ENCODE peak calls at places on chromosome 7, in eight cellular contexts. J is astrocyte, V is BE2C, W is thoracic aorta, S is PC-3, Q is heart right ventricle, D is AG04449, C is sigmoid colon. N is an unnamed sample.

GRCh38 chr7:149880871-149881301 is 7.1 kb downstream of the ATP6V0E2 start:
- DNase-seq in J (no peak), V (no peak), W (no peak), S (no peak), Q (no peak), D (no peak), C (peak), N (no peak)

GRCh38 chr7:139396323-139396951 is 36.7 kb downstream of the LUC7L2 start:
- DNase-seq in J (peak), V (no peak), W (no peak), S (peak), Q (no peak), D (no peak), C (no peak), N (no peak)

GRCh38 chr7:33841658-33842057 is 63.7 kb upstream of the BMPER start:
- DNase-seq in J (no peak), V (no peak), W (no peak), S (peak), Q (no peak), D (no peak), C (peak), N (peak)

GRCh38 chr7:5420841-5421625 is 2.6 kb downstream of the TNRC18 start:
- DNase-seq in J (no peak), V (no peak), W (no peak), S (no peak), Q (no peak), D (no peak), C (no peak), N (no peak)

GRCh38 chr7:135653285-135654080 is 8.8 kb upstream of the STMP1 start:
- DNase-seq in J (peak), V (no peak), W (no peak), S (no peak), Q (no peak), D (no peak), C (no peak), N (no peak)

GRCh38 chr7:4151926-4152549 is 530.1 kb upstream of the FOXK1 start:
- DNase-seq in J (no peak), V (no peak), W (no peak), S (peak), Q (no peak), D (no peak), C (peak), N (no peak)

GRCh38 chr7:102306916-102307677 is 20.4 kb downstream of the SH2B2 start:
- DNase-seq in J (peak), V (peak), W (no peak), S (peak), Q (peak), D (no peak), C (no peak), N (peak)

GRCh38 chr7:94351703-94352102 is 43.0 kb upstream of the COL1A2 start:
- DNase-seq in J (no peak), V (no peak), W (no peak), S (no peak), Q (no peak), D (no peak), C (no peak), N (no peak)

GRCh38 chr7:80128918-80129317 is 5.7 kb upstream of the GNAI1 start:
- DNase-seq in J (no peak), V (no peak), W (no peak), S (no peak), Q (no peak), D (no peak), C (no peak), N (no peak)

GRCh38 chr7:106176414-106177294 is 64.5 kb upstream of the SYPL1 start:
- DNase-seq in J (peak), V (peak), W (peak), S (peak), Q (peak), D (no peak), C (peak), N (peak)

GRCh38 chr7:29230871-29231345 is 36.3 kb downstream of the CHN2 start:
- DNase-seq in J (no peak), V (no peak), W (no peak), S (peak), Q (no peak), D (no peak), C (no peak), N (no peak)

GRCh38 chr7:120931243-120931642 is 19.3 kb upstream of the ING3 start:
- DNase-seq in J (no peak), V (no peak), W (no peak), S (peak), Q (no peak), D (no peak), C (no peak), N (no peak)

GRCh38 chr7:36165059-36165458 is 12.0 kb downstream of the EEPD1 start:
- DNase-seq in J (peak), V (no peak), W (no peak), S (no peak), Q (no peak), D (peak), C (no peak), N (peak)

GRCh38 chr7:95491634-95492314 is 6.0 kb downstream of the ASB4 start:
- DNase-seq in J (peak), V (no peak), W (no peak), S (peak), Q (no peak), D (no peak), C (no peak), N (no peak)

GRCh38 chr7:55066479-55066878 is 47.7 kb downstream of the EGFR start:
- DNase-seq in J (no peak), V (no peak), W (no peak), S (no peak), Q (no peak), D (no peak), C (no peak), N (peak)

GRCh38 chr7:26472971-26473370 is 181.3 kb downstream of the SNX10 start:
- DNase-seq in J (no peak), V (no peak), W (no peak), S (no peak), Q (no peak), D (no peak), C (no peak), N (no peak)

GRCh38 chr7:41889040-41889439 is 186.2 kb upstream of the INHBA start:
- DNase-seq in J (no peak), V (no peak), W (no peak), S (no peak), Q (no peak), D (no peak), C (no peak), N (no peak)
- TF ChIP-seq CTCF in J (no peak), V (no peak), W (no peak), S (no peak), Q (no peak), D (no peak), C (no peak), N (no peak)

DNA sequence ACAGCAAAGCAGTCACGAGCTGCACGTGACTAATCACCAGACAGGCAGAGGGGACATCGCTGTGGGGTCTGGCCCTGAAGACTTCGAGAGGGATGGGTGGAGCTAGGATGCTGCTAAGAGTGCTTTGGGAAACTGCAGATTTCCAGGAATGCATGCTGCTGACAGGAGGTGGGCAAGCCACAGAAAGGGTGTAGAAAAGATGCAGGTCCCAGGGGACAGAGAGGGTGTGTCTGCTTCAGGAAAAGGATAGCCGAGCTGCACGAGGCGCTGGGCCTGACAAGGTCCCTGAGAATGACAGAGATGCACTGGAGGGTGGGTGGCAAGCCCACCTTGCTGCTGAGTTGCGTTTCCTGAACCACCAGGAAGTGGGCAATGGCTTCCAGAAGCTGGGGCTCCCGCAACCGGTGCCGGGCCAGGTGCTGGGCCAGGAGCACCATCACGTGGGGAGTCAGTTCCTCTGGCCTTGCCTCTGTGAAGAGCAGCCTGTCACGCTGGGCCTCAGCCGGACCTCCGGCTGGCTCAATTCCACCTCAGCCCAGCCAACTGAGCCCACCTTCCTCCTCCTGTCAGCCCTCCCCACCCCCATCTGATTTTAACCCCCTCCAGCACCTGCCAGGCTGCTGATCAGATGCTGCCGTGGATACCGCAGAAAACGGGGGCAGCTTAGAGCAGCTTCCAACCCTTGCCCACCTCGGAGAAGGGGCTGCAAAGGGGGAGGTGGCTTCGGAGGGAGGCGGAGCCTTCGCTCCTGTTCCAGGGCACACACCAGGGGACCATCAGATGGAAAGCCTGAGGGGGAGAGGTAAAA is 2.2 kb downstream of the FASTK start:
- DNase-seq in J (no peak), V (peak), W (no peak), S (no peak), Q (no peak), D (no peak), C (peak), N (peak)
- H3K4me3 ChIP-seq in J (no peak), V (peak), W (no peak), S (no peak), Q (peak), D (no peak), C (no peak), N (no peak)

GRCh38 chr7:142298631-142299030 is 40.8 kb upstream of the PRSS58 start:
- DNase-seq in J (no peak), V (no peak), W (no peak), S (no peak), Q (no peak), D (no peak), C (no peak), N (no peak)

GRCh38 chr7:142299226-142299625 is 41.4 kb upstream of the PRSS58 start:
- DNase-seq in J (no peak), V (no peak), W (no peak), S (no peak), Q (no peak), D (no peak), C (no peak), N (no peak)

GRCh38 chr7:142301299-142301698 is 43.4 kb upstream of the PRSS58 start:
- DNase-seq in J (no peak), V (no peak), W (no peak), S (no peak), Q (no peak), D (no peak), C (no peak), N (no peak)

GRCh38 chr7:142300689-142301088 is 42.8 kb upstream of the PRSS58 start:
- DNase-seq in J (no peak), V (no peak), W (no peak), S (peak), Q (no peak), D (no peak), C (no peak), N (no peak)

GRCh38 chr7:142298009-142298408 is 40.2 kb upstream of the PRSS58 start:
- DNase-seq in J (no peak), V (no peak), W (no peak), S (peak), Q (no peak), D (no peak), C (no peak), N (no peak)
- TF ChIP-seq CTCF in J (peak), V (peak), W (no peak), S (peak), Q (peak), D (peak), C (no peak), N (no peak)

GRCh38 chr7:155805826-155806095 is 6.5 kb downstream of the SHH start:
- DNase-seq in J (no peak), V (no peak), W (no peak), S (no peak), Q (no peak), D (no peak), C (no peak), N (no peak)
- H3K4me3 ChIP-seq in J (peak), V (peak), W (peak), S (peak), Q (peak), D (peak), C (peak), N (peak)

DNA sequence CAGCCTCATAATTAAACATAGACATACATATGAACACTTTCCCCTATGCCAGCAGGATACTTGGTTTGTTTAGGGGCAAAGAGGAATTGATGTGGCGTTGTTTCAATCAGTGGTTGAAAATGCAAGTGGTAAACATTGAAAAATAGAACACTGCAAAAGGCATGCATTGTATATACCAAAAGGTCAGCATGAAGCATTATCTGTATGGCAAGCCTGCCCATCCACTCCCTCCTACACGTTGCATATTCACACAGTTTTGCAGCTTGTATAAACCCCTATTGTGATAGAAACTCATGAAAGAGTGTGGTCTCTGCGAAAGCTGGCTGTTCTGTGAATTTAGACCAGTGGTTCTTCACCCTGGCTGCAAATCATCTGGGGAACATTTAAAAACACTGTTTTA is 17.1 kb downstream of the CAV1 start:
- DNase-seq in J (no peak), V (no peak), W (no peak), S (no peak), Q (no peak), D (no peak), C (no peak), N (no peak)
- TF ChIP-seq CTCF in J (no peak), V (no peak), W (no peak), S (no peak), Q (no peak), D (no peak), C (no peak), N (no peak)

DNA sequence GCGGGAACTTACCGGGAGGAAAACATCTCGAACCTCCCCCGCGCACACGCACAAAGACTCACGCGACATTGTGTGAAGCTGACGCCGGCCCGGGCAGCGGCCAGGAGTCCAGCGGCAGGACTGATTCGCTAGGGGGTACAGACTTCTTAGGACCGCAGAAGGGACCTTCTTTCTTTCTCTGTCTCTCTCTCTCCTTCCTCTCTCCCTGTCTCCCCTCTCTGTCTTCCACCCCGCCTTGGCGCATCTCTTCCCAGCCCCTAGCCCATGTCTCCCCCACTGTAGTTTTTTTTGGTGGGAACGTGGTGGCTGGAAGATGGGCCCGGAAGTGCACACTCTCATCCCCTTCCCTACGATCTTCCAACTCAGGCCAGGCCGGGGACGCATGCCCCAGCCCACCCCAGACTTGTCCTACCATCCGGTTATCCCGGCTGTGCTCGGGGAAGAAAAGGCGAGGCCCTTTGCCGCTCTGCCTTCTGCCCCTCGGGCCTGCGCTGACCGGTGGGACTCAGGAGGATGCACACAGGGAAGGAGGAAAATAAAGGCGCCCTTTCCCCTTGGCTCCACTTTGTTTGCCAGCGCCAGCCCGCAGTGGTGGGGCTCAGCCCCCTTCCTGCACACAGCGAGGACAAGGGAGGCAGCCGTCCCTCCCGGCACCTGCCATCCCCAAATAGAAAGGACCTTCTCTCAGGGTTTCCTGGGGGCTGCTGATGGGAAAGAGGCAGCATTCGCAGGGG is 1.4 kb downstream of the EN2 start:
- DNase-seq in J (no peak), V (no peak), W (no peak), S (no peak), Q (no peak), D (no peak), C (no peak), N (no peak)
- H3K4me3 ChIP-seq in J (no peak), V (no peak), W (peak), S (peak), Q (no peak), D (no peak), C (no peak), N (no peak)

DNA sequence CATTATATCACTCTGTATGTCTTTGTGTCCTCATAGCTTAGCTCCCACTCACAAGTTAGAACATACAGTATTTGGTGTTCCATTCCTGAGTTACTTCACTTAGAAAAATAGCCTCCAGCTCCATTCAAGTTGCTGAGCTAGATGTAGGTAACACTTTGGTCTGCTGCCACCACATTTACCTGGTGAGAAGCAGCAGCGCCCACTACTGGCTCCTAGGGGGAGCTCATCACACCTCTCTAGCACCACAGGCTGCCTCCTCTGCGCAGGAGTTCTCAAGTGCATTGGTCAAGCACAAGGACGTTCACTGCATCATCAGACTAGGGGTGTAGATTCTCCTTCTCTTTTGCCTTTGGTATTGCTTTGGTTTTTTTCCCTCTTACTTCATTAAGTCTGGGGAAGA is 530.9 kb upstream of the AUTS2 start:
- DNase-seq in J (peak), V (peak), W (no peak), S (no peak), Q (no peak), D (no peak), C (no peak), N (peak)
- TF ChIP-seq CTCF in J (no peak), V (peak), W (no peak), S (no peak), Q (peak), D (peak), C (no peak), N (peak)

GRCh38 chr7:86320341-86320740 is 323.4 kb upstream of the GRM3 start:
- DNase-seq in J (no peak), V (no peak), W (no peak), S (no peak), Q (no peak), D (no peak), C (no peak), N (no peak)
- H3K4me3 ChIP-seq in J (no peak), V (no peak), W (no peak), S (no peak), Q (no peak), D (no peak), C (no peak), N (no peak)

N was measured in AG10803.